ENCODE peak calls at places on chromosome 9, in four cellular contexts. K is GM12865; T is activated CD8-positive, alpha-beta T cell treated with anti-CD3 and anti-CD28 coated beads for 36 hours; Y is WERI-Rb-1. Q is an unnamed sample.

GRCh38 chr9:113674436-113674835 is 201.7 kb upstream of the ZNF618 start:
- DNase-seq in T (no peak), Y (no peak), K (no peak), Q (no peak)

GRCh38 chr9:117672397-117672796 is 31.8 kb upstream of the TLR4 start:
- DNase-seq in Y (no peak), T (no peak), K (no peak), Q (no peak)

GRCh38 chr9:121962421-121962820 is 130.7 kb downstream of the TTLL11 start:
- DNase-seq in T (no peak), Y (no peak), K (no peak), Q (no peak)

GRCh38 chr9:73116030-73116429 is 35.6 kb upstream of the ANXA1 start:
- DNase-seq in K (no peak), T (peak), Y (no peak), Q (no peak)

GRCh38 chr9:88723751-88724150 is 188.8 kb downstream of the NXNL2 start:
- DNase-seq in Y (no peak), T (no peak), K (no peak), Q (no peak)

GRCh38 chr9:128642675-128643074 is 14.0 kb downstream of the DYNC2I2 start:
- DNase-seq in K (no peak), Y (no peak), T (no peak), Q (no peak)

GRCh38 chr9:86424246-86424891 is 70.2 kb upstream of the TUT7 start:
- DNase-seq in K (no peak), Y (no peak), T (no peak), Q (no peak)

GRCh38 chr9:120475341-120475740 is 104.6 kb downstream of the CDK5RAP2 start:
- DNase-seq in K (no peak), Y (no peak), T (no peak), Q (no peak)

GRCh38 chr9:35618854-35619799 is 914 bp upstream of the CD72 start:
- DNase-seq in Y (no peak), K (peak), T (peak), Q (no peak)

GRCh38 chr9:17824191-17824926 is 245.5 kb downstream of the SH3GL2 start:
- DNase-seq in K (no peak), T (no peak), Y (no peak), Q (peak)

GRCh38 chr9:87494970-87495471 is 2.6 kb upstream of the DAPK1 start:
- DNase-seq in Y (peak), K (peak), T (no peak), Q (no peak)

GRCh38 chr9:124219290-124219605 is 38.5 kb upstream of the NEK6 start:
- DNase-seq in Y (no peak), K (no peak), T (no peak), Q (no peak)

GRCh38 chr9:112378441-112379176 is 1.3 kb upstream of the HSDL2 start:
- DNase-seq in K (peak), T (peak), Y (peak), Q (no peak)

GRCh38 chr9:4614627-4615026 is 47.5 kb upstream of the PLPP6 start:
- DNase-seq in T (no peak), Y (no peak), K (no peak), Q (no peak)

GRCh38 chr9:112443200-112443599 is 43.4 kb upstream of the KIAA1958 start:
- DNase-seq in T (peak), Y (peak), K (peak), Q (peak)

GRCh38 chr9:107358867-107359440 is 75.9 kb downstream of the RAD23B start:
- DNase-seq in Y (no peak), K (no peak), T (no peak), Q (no peak)

GRCh38 chr9:123834907-123835562 is 94.9 kb downstream of the DENND1A start:
- DNase-seq in Y (no peak), T (no peak), K (peak), Q (peak)

GRCh38 chr9:76787677-76788076 is 23.4 kb downstream of the PCA3 start:
- DNase-seq in T (no peak), K (no peak), Y (no peak), Q (no peak)

GRCh38 chr9:105205787-105206511 is 38.5 kb upstream of the SLC44A1 start:
- DNase-seq in T (no peak), Y (no peak), K (no peak), Q (no peak)

DNA sequence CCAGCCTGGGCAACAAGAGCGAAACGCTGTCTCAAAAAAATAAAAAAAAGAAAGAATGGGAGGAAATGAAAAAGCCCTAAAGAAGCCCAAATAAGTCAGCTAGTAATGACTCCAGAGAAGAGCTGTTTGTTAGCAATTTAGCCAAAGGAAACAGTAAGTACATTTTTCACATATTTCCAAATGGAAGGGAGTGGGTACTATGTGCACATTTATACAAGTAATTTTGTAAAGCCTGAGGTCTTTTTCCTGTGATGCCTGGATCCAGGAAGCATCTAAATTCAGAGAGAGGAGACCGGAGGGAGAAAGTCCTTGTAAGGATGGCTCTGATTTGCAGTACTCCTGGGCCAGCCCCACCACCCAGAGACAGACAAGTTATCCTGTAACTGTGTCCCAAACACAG is 14.7 kb downstream of the FBP1 start:
- DNase-seq in K (no peak), T (no peak), Y (no peak), Q (no peak)
- TF ChIP-seq CTCF in K (no peak), T (no peak), Y (no peak), Q (no peak)

GRCh38 chr9:36632892-36633291 is 60.2 kb downstream of the MELK start:
- DNase-seq in T (no peak), K (peak), Y (no peak), Q (peak)
- TF ChIP-seq CTCF in T (peak), K (peak), Y (peak), Q (peak)

GRCh38 chr9:38662763-38663593 is 42.6 kb upstream of the ANKRD18A start:
- DNase-seq in T (no peak), Y (no peak), K (no peak), Q (peak)
- TF ChIP-seq CTCF in T (no peak), Y (peak), K (no peak), Q (peak)

GRCh38 chr9:116163293-116164055 is 9.9 kb downstream of the PAPPA start:
- DNase-seq in Y (no peak), K (peak), T (no peak), Q (peak)
- TF ChIP-seq CTCF in Y (peak), K (peak), T (no peak), Q (peak)

DNA sequence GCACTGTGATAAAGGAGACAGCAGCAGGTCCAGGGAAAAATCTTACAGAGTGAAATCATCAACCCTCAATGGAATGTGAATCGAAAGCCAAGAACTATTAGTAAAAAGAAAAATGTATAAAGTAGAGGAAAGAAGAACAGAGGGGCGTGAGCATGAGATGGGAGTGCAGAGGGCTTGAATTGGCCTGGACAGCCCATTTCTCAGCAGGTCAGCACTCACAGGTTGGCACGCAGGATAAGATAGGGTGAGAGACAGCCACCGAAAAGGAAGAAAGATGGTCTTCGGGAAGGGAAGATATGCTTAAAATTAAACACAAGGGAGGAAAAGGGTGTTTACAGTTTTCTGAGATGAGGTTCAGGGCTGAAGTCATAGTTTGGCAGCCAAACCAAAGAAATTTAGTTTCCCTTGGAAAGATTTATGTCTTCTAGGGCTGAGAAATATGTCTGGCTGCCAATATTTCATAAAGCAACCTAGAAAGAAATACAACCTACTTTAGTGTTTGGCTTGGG is 524.7 kb downstream of the SPATA31D1 start:
- DNase-seq in K (no peak), T (no peak), Y (no peak), Q (no peak)
- TF ChIP-seq CTCF in K (no peak), T (no peak), Y (no peak), Q (no peak)

GRCh38 chr9:36996677-36997076 is 37.4 kb downstream of the PAX5 start:
- DNase-seq in T (no peak), K (no peak), Y (no peak), Q (no peak)

GRCh38 chr9:36993933-36994764 is 39.9 kb downstream of the PAX5 start:
- DNase-seq in Y (no peak), T (no peak), K (peak), Q (no peak)

GRCh38 chr9:36997414-36997813 is 36.7 kb downstream of the PAX5 start:
- DNase-seq in Y (no peak), K (no peak), T (no peak), Q (peak)

GRCh38 chr9:36992501-36993316 is 41.4 kb downstream of the PAX5 start:
- DNase-seq in Y (no peak), K (peak), T (no peak), Q (no peak)

GRCh38 chr9:36995927-36996471 is 38.1 kb downstream of the PAX5 start:
- DNase-seq in Y (peak), T (peak), K (peak), Q (peak)
- TF ChIP-seq CTCF in Y (peak), T (peak), K (peak), Q (peak)

DNA sequence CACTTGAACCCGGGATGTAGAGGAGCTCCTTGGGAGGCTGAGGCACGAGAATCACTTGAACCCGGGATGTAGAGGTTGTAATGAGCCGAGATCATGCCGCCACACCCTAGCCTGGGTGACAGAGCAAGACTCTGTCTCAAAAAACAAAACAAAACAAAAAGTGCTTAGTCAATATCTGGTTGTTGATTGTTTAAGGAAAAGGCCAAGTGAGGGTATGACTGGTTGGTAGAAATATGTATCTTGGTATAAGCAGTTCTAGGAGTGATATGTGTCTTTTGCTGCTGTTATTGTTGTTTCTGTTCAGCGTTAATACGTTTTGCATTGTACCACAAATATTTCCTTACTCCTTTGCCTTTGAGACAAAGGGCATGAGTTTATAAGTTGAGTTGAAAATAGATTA is 210.7 kb upstream of the DMRT1 start:
- DNase-seq in K (no peak), T (no peak), Y (no peak), Q (no peak)
- TF ChIP-seq CTCF in K (no peak), T (no peak), Y (no peak), Q (no peak)

GRCh38 chr9:22009563-22009867 is 410 bp upstream of the CDKN2B start:
- DNase-seq in T (no peak), K (no peak), Y (no peak), Q (no peak)
- TF ChIP-seq CTCF in T (no peak), K (no peak), Y (no peak), Q (no peak)

GRCh38 chr9:15403155-15403554 is 19.5 kb upstream of the SNAPC3 start:
- DNase-seq in T (peak), K (peak), Y (peak), Q (peak)
- TF ChIP-seq CTCF in T (peak), K (peak), Y (peak), Q (peak)